ENCODE peak calls at places on chromosomes 3 and 15, in seven cellular contexts. R is T-cell, V is occipital lobe, F is mesendoderm, L is GM13976, A is Kasumi-1, Z is T-helper 2 cell. W is an unnamed sample.

GRCh38 chr3:55476515-55476914 is 10.6 kb downstream of the WNT5A start:
- DNase-seq in L (no peak), Z (no peak), R (no peak), F (no peak), A (no peak), V (no peak), W (peak; percentile 75)

GRCh38 chr3:43094381-43094780 is 11.5 kb downstream of the POMGNT2 start:
- DNase-seq in V (no peak), F (no peak), A (no peak), Z (no peak), R (no peak), L (no peak), W (no peak)

GRCh38 chr3:55659701-55660100 is 172.6 kb upstream of the WNT5A start:
- DNase-seq in A (no peak), L (no peak), R (no peak), V (no peak), F (no peak), Z (no peak), W (no peak)

GRCh38 chr15:98813956-98814355 is 165.6 kb downstream of the IGF1R start:
- DNase-seq in R (no peak), V (no peak), A (no peak), F (no peak), L (no peak), Z (no peak), W (peak; percentile 64)

GRCh38 chr3:141913150-141913811 is 36.8 kb downstream of the ATP1B3 start:
- DNase-seq in A (peak; percentile 75), V (no peak), F (peak; percentile 79), Z (peak; percentile 13), L (peak; percentile 61), R (peak; percentile 21), W (peak; percentile 66)

GRCh38 chr3:158776531-158776930 is 25.3 kb upstream of the MFSD1 start:
- DNase-seq in Z (no peak), V (no peak), L (no peak), F (no peak), A (no peak), R (no peak), W (no peak)

GRCh38 chr3:171347017-171347979 is 112.9 kb downstream of the TNIK start:
- DNase-seq in Z (no peak), F (peak; percentile 81), A (peak; percentile 41), L (peak; percentile 27), V (no peak), R (no peak), W (peak; percentile 28)

GRCh38 chr15:95663156-95663831 is 667.2 kb upstream of the NR2F2 start:
- DNase-seq in Z (no peak), R (no peak), A (no peak), L (no peak), V (no peak), F (no peak), W (peak; percentile 51)

W was measured in AG10803.